ENCODE peak calls at places on chromosomes 13 and 19, in five cellular contexts. N is iris pigment epithelial cell; J is stimulated activated naive CD4-positive, alpha-beta T cell; O is KG1; F is stimulated activated CD8-positive, alpha-beta memory T cell treated with anti-CD3 and anti-CD28 coated beads, Interleukin-12 subunit alpha, Interleukin-12 subunit beta, amount 100 ng/mL, for 4 hours. W is an unnamed sample.

GRCh38 chr13:105552078-105552477 is 983.4 kb downstream of the EFNB2 start:
- DNase-seq in N (no peak), J (no peak), O (no peak), F (no peak), W (no peak)

GRCh38 chr13:79485014-79485441 is 4.1 kb downstream of the NDFIP2 start:
- DNase-seq in N (peak), J (no peak), O (no peak), F (no peak), W (peak)

GRCh38 chr19:49391581-49392399 is 3.7 kb downstream of the KASH5 start:
- DNase-seq in N (peak), J (peak), O (peak), F (peak), W (peak)

GRCh38 chr19:13015361-13016231 is 20.3 kb downstream of the NFIX start:
- DNase-seq in N (peak), J (no peak), O (no peak), F (no peak), W (peak)

GRCh38 chr13:111415216-111415615 is 94.8 kb downstream of the TEX29 start:
- DNase-seq in N (no peak), J (no peak), O (no peak), F (no peak), W (no peak)

GRCh38 chr19:39684283-39684682 is 20.0 kb upstream of the LGALS14 start:
- DNase-seq in N (no peak), J (no peak), O (no peak), F (no peak), W (no peak)

GRCh38 chr19:54312436-54313362 is at the start of gene LILRA5:
- DNase-seq in N (no peak), J (no peak), O (peak), F (no peak), W (no peak)

GRCh38 chr13:79673310-79673992 is 192.5 kb downstream of the NDFIP2 start:
- DNase-seq in N (no peak), J (no peak), O (no peak), F (no peak), W (no peak)

GRCh38 chr13:58004761-58005160 is 373.2 kb downstream of the PCDH17 start:
- DNase-seq in N (no peak), J (no peak), O (no peak), F (no peak), W (no peak)

GRCh38 chr13:35995136-35995535 is 136.0 kb downstream of the DCLK1 start:
- DNase-seq in N (peak), J (no peak), O (no peak), F (no peak), W (no peak)

GRCh38 chr19:4295972-4296771 is 6.0 kb downstream of the TMIGD2 start:
- DNase-seq in N (no peak), J (no peak), O (no peak), F (no peak), W (peak)

GRCh38 chr13:49840667-49841066 is 48.2 kb upstream of the KPNA3 start:
- DNase-seq in N (no peak), J (no peak), O (no peak), F (no peak), W (no peak)

GRCh38 chr13:81929988-81930387 is 1589.1 kb upstream of the SPRY2 start:
- DNase-seq in N (peak), J (no peak), O (no peak), F (no peak), W (no peak)

GRCh38 chr19:5255602-5256231 is 84.9 kb downstream of the PTPRS start:
- DNase-seq in N (no peak), J (no peak), O (no peak), F (no peak), W (no peak)

GRCh38 chr13:36282818-36283432 is 14.7 kb downstream of the CCDC169 start:
- DNase-seq in N (peak), J (peak), O (no peak), F (no peak), W (peak)

GRCh38 chr13:89577301-89577700 is 1770.2 kb upstream of the MIR17HG start:
- DNase-seq in N (no peak), J (no peak), O (no peak), F (no peak), W (no peak)

GRCh38 chr19:7705387-7706187 is 3.7 kb upstream of the FCER2 start:
- DNase-seq in N (no peak), J (peak), O (peak), F (peak), W (no peak)

GRCh38 chr13:44417446-44417845 is 43.8 kb downstream of the SERP2 start:
- DNase-seq in N (no peak), J (no peak), O (no peak), F (no peak), W (no peak)

GRCh38 chr13:44244288-44244687 is 129.3 kb upstream of the SERP2 start:
- DNase-seq in N (peak), J (no peak), O (no peak), F (no peak), W (peak)

GRCh38 chr19:4425531-4425930 is 23.1 kb downstream of the CHAF1A start:
- DNase-seq in N (peak), J (no peak), O (no peak), F (no peak), W (peak)

GRCh38 chr19:47598407-47599349 is 10.3 kb upstream of the BICRA start:
- DNase-seq in N (peak), J (no peak), O (no peak), F (no peak), W (peak)

GRCh38 chr13:48775804-48776203 is 122.1 kb downstream of the CYSLTR2 start:
- DNase-seq in N (peak), J (no peak), O (no peak), F (no peak), W (peak)

GRCh38 chr19:19459099-19459498 is 53.6 kb downstream of the GATAD2A start:
- DNase-seq in N (peak), J (peak), O (no peak), F (no peak), W (peak)

GRCh38 chr19:3034845-3035541 is 5.9 kb upstream of the TLE2 start:
- DNase-seq in N (peak), J (peak), O (peak), F (no peak), W (peak)

GRCh38 chr13:46665630-46666482 is 112.9 kb downstream of the LRCH1 start:
- DNase-seq in N (peak), J (no peak), O (no peak), F (no peak), W (no peak)

GRCh38 chr19:57280913-57281425 is 684 bp downstream of the ZNF460 start:
- DNase-seq in N (no peak), J (peak), O (no peak), F (no peak), W (no peak)

GRCh38 chr19:17391371-17392151 is 2.4 kb downstream of the CCDC194 start:
- DNase-seq in N (no peak), J (peak), O (no peak), F (no peak), W (no peak)

GRCh38 chr13:24692541-24692940 is 12.3 kb downstream of the ATP12A start:
- DNase-seq in N (peak), J (no peak), O (no peak), F (no peak), W (peak)

W was measured in astrocyte.